ENCODE peak calls at places on chromosomes 11 and 22, in ten cellular contexts. One of them, this sample, is unnamed.

GRCh38 chr22:26848244-26848920 is 191.0 kb downstream of the MIAT start:
- DNase-seq in activated naive CD4-positive, alpha-beta T cell treated with Interleukin-2 at 50 U/mL for 16 hours: no peak
- DNase-seq in pancreas: no peak
- DNase-seq in tibial nerve: no peak
- DNase-seq in HEK293T: no peak
- DNase-seq in NCI-H1417: no peak
- DNase-seq in Daoy: peak
- DNase-seq in activated CD4-positive, CD25-positive, alpha-beta regulatory T cell: no peak
- DNase-seq in hippocampal formation: no peak
- DNase-seq in bronchial epithelial cell: no peak
- DNase-seq in this sample: no peak

GRCh38 chr11:126466288-126467045 is 111.0 kb downstream of the ST3GAL4 start:
- DNase-seq in pancreas: no peak
- DNase-seq in activated naive CD4-positive, alpha-beta T cell treated with Interleukin-2 at 50 U/mL for 16 hours: no peak
- DNase-seq in Daoy: no peak
- DNase-seq in bronchial epithelial cell: no peak
- DNase-seq in HEK293T: no peak
- DNase-seq in tibial nerve: no peak
- DNase-seq in activated CD4-positive, CD25-positive, alpha-beta regulatory T cell: no peak
- DNase-seq in hippocampal formation: no peak
- DNase-seq in NCI-H1417: no peak
- DNase-seq in this sample: no peak

GRCh38 chr22:37313376-37314314 is 31.3 kb downstream of the CYTH4 start:
- DNase-seq in bronchial epithelial cell: no peak
- DNase-seq in hippocampal formation: no peak
- DNase-seq in activated naive CD4-positive, alpha-beta T cell treated with Interleukin-2 at 50 U/mL for 16 hours: no peak
- DNase-seq in activated CD4-positive, CD25-positive, alpha-beta regulatory T cell: no peak
- DNase-seq in tibial nerve: no peak
- DNase-seq in NCI-H1417: no peak
- DNase-seq in HEK293T: no peak
- DNase-seq in Daoy: no peak
- DNase-seq in pancreas: no peak
- DNase-seq in this sample: no peak

GRCh38 chr11:133892584-133893380 is 47.5 kb upstream of the SPATA19 start:
- DNase-seq in bronchial epithelial cell: no peak
- DNase-seq in pancreas: no peak
- DNase-seq in activated CD4-positive, CD25-positive, alpha-beta regulatory T cell: no peak
- DNase-seq in NCI-H1417: no peak
- DNase-seq in Daoy: no peak
- DNase-seq in activated naive CD4-positive, alpha-beta T cell treated with Interleukin-2 at 50 U/mL for 16 hours: no peak
- DNase-seq in tibial nerve: no peak
- DNase-seq in HEK293T: no peak
- DNase-seq in hippocampal formation: no peak
- DNase-seq in this sample: no peak

GRCh38 chr22:24066260-24066659 is 55.2 kb downstream of the CABIN1 start:
- DNase-seq in tibial nerve: no peak
- DNase-seq in activated naive CD4-positive, alpha-beta T cell treated with Interleukin-2 at 50 U/mL for 16 hours: no peak
- DNase-seq in bronchial epithelial cell: peak
- DNase-seq in pancreas: no peak
- DNase-seq in NCI-H1417: no peak
- DNase-seq in hippocampal formation: no peak
- DNase-seq in Daoy: no peak
- DNase-seq in HEK293T: no peak
- DNase-seq in activated CD4-positive, CD25-positive, alpha-beta regulatory T cell: no peak
- DNase-seq in this sample: no peak

GRCh38 chr11:1548221-1549070 is 23.6 kb downstream of the DUSP8 start:
- DNase-seq in activated CD4-positive, CD25-positive, alpha-beta regulatory T cell: no peak
- DNase-seq in pancreas: peak
- DNase-seq in hippocampal formation: no peak
- DNase-seq in bronchial epithelial cell: peak
- DNase-seq in activated naive CD4-positive, alpha-beta T cell treated with Interleukin-2 at 50 U/mL for 16 hours: no peak
- DNase-seq in Daoy: peak
- DNase-seq in tibial nerve: no peak
- DNase-seq in NCI-H1417: peak
- DNase-seq in HEK293T: peak
- DNase-seq in this sample: peak

GRCh38 chr11:3080104-3080503 is 22.9 kb upstream of the CARS1 start:
- DNase-seq in pancreas: no peak
- DNase-seq in bronchial epithelial cell: peak
- DNase-seq in activated CD4-positive, CD25-positive, alpha-beta regulatory T cell: no peak
- DNase-seq in tibial nerve: no peak
- DNase-seq in hippocampal formation: no peak
- DNase-seq in Daoy: no peak
- DNase-seq in HEK293T: no peak
- DNase-seq in activated naive CD4-positive, alpha-beta T cell treated with Interleukin-2 at 50 U/mL for 16 hours: no peak
- DNase-seq in NCI-H1417: no peak
- DNase-seq in this sample: no peak

GRCh38 chr22:36258750-36259619 is 6.1 kb downstream of the APOL1 start:
- DNase-seq in activated CD4-positive, CD25-positive, alpha-beta regulatory T cell: no peak
- DNase-seq in Daoy: no peak
- DNase-seq in HEK293T: no peak
- DNase-seq in tibial nerve: no peak
- DNase-seq in pancreas: no peak
- DNase-seq in NCI-H1417: no peak
- DNase-seq in hippocampal formation: no peak
- DNase-seq in bronchial epithelial cell: no peak
- DNase-seq in activated naive CD4-positive, alpha-beta T cell treated with Interleukin-2 at 50 U/mL for 16 hours: peak
- DNase-seq in this sample: no peak

GRCh38 chr11:283405-284080 is 5.3 kb downstream of the NLRP6 start:
- DNase-seq in HEK293T: no peak
- DNase-seq in activated CD4-positive, CD25-positive, alpha-beta regulatory T cell: no peak
- DNase-seq in activated naive CD4-positive, alpha-beta T cell treated with Interleukin-2 at 50 U/mL for 16 hours: peak
- DNase-seq in NCI-H1417: no peak
- DNase-seq in bronchial epithelial cell: peak
- DNase-seq in tibial nerve: no peak
- DNase-seq in hippocampal formation: no peak
- DNase-seq in pancreas: peak
- DNase-seq in Daoy: no peak
- DNase-seq in this sample: no peak

GRCh38 chr11:44191322-44192014 is 96.0 kb downstream of the EXT2 start:
- DNase-seq in NCI-H1417: no peak
- DNase-seq in bronchial epithelial cell: no peak
- DNase-seq in Daoy: no peak
- DNase-seq in activated CD4-positive, CD25-positive, alpha-beta regulatory T cell: no peak
- DNase-seq in pancreas: no peak
- DNase-seq in activated naive CD4-positive, alpha-beta T cell treated with Interleukin-2 at 50 U/mL for 16 hours: no peak
- DNase-seq in hippocampal formation: no peak
- DNase-seq in HEK293T: no peak
- DNase-seq in tibial nerve: no peak
- DNase-seq in this sample: no peak

GRCh38 chr11:20156876-20157613 is 3.2 kb downstream of the DBX1 start:
- DNase-seq in bronchial epithelial cell: no peak
- DNase-seq in activated CD4-positive, CD25-positive, alpha-beta regulatory T cell: no peak
- DNase-seq in tibial nerve: no peak
- DNase-seq in hippocampal formation: no peak
- DNase-seq in activated naive CD4-positive, alpha-beta T cell treated with Interleukin-2 at 50 U/mL for 16 hours: peak
- DNase-seq in NCI-H1417: no peak
- DNase-seq in pancreas: no peak
- DNase-seq in HEK293T: no peak
- DNase-seq in Daoy: no peak
- DNase-seq in this sample: no peak

GRCh38 chr11:88102595-88102929 is 72.7 kb downstream of the RAB38 start:
- DNase-seq in tibial nerve: no peak
- DNase-seq in bronchial epithelial cell: peak
- DNase-seq in HEK293T: no peak
- DNase-seq in hippocampal formation: no peak
- DNase-seq in pancreas: no peak
- DNase-seq in NCI-H1417: no peak
- DNase-seq in activated CD4-positive, CD25-positive, alpha-beta regulatory T cell: no peak
- DNase-seq in Daoy: no peak
- DNase-seq in activated naive CD4-positive, alpha-beta T cell treated with Interleukin-2 at 50 U/mL for 16 hours: no peak
- DNase-seq in this sample: no peak

GRCh38 chr22:38267086-38267485 is 5.7 kb downstream of the TMEM184B start:
- DNase-seq in activated naive CD4-positive, alpha-beta T cell treated with Interleukin-2 at 50 U/mL for 16 hours: peak
- DNase-seq in hippocampal formation: no peak
- DNase-seq in activated CD4-positive, CD25-positive, alpha-beta regulatory T cell: no peak
- DNase-seq in bronchial epithelial cell: no peak
- DNase-seq in tibial nerve: no peak
- DNase-seq in Daoy: peak
- DNase-seq in HEK293T: no peak
- DNase-seq in NCI-H1417: no peak
- DNase-seq in pancreas: no peak
- DNase-seq in this sample: no peak

GRCh38 chr11:29009426-29009825 is 901.2 kb downstream of the METTL15 start:
- DNase-seq in HEK293T: no peak
- DNase-seq in tibial nerve: no peak
- DNase-seq in activated naive CD4-positive, alpha-beta T cell treated with Interleukin-2 at 50 U/mL for 16 hours: no peak
- DNase-seq in NCI-H1417: no peak
- DNase-seq in bronchial epithelial cell: no peak
- DNase-seq in activated CD4-positive, CD25-positive, alpha-beta regulatory T cell: no peak
- DNase-seq in hippocampal formation: no peak
- DNase-seq in pancreas: no peak
- DNase-seq in Daoy: no peak
- DNase-seq in this sample: no peak